ENCODE peak calls at places on chromosomes 11 and 22, in seven cellular contexts. H is HS-27A, S is endothelial cell, G is HTR-8/SVneo, P is renal cortical epithelial cell, I is KBM-7, T is foreskin fibroblast. M is an unnamed sample.

GRCh38 chr11:130499828-130500227 is 51.4 kb downstream of the ADAMTS15 start:
- DNase-seq in S (no peak), H (no peak), P (peak), I (no peak), G (no peak), T (peak), M (no peak)

GRCh38 chr11:29616611-29617010 is 400.2 kb downstream of the KCNA4 start:
- DNase-seq in I (no peak), P (peak), H (peak), G (no peak), T (no peak), S (no peak), M (no peak)

GRCh38 chr11:17979770-17980371 is 33.0 kb downstream of the SERGEF start:
- DNase-seq in H (no peak), I (peak), T (peak), S (peak), G (peak), P (no peak), M (peak)

GRCh38 chr22:41770715-41771452 is 29.6 kb upstream of the CCDC134 start:
- DNase-seq in G (no peak), S (no peak), P (no peak), H (no peak), I (no peak), T (peak), M (no peak)

GRCh38 chr11:4890279-4890678 is 8.6 kb downstream of the OR51T1 start:
- DNase-seq in H (no peak), T (peak), G (no peak), I (no peak), S (no peak), P (no peak), M (no peak)

GRCh38 chr22:49883294-49883640 is 29.6 kb downstream of the ZBED4 start:
- DNase-seq in P (no peak), S (no peak), T (peak), G (no peak), H (no peak), I (no peak), M (no peak)

GRCh38 chr11:44445500-44446340 is 119.7 kb upstream of the CD82 start:
- DNase-seq in T (no peak), S (no peak), I (no peak), P (peak), H (no peak), G (no peak), M (no peak)

GRCh38 chr11:8832571-8833260 is 78.3 kb upstream of the AKIP1 start:
- DNase-seq in H (peak), T (peak), I (peak), S (no peak), G (no peak), P (peak), M (peak)

GRCh38 chr22:37626144-37626543 is 13.3 kb upstream of the SH3BP1 start:
- DNase-seq in I (no peak), H (no peak), T (peak), G (no peak), S (no peak), P (no peak), M (no peak)

GRCh38 chr11:104907521-104908185 is 9.4 kb upstream of the CASP12 start:
- DNase-seq in T (peak), G (no peak), H (no peak), I (no peak), S (no peak), P (no peak), M (no peak)

GRCh38 chr22:46378499-46379300 is 43.2 kb downstream of the TRMU start:
- DNase-seq in T (no peak), H (no peak), I (no peak), P (no peak), G (no peak), S (no peak), M (no peak)

GRCh38 chr22:35212020-35212419 is 45.3 kb upstream of the HMGXB4 start:
- DNase-seq in S (no peak), G (no peak), I (no peak), H (no peak), T (peak), P (peak), M (no peak)

GRCh38 chr22:42257386-42257785 is 13.1 kb downstream of the TCF20 start:
- DNase-seq in G (no peak), T (peak), H (no peak), S (no peak), I (no peak), P (no peak), M (no peak)

GRCh38 chr11:57230316-57230715 is 6.7 kb downstream of the APLNR start:
- DNase-seq in H (no peak), S (no peak), G (no peak), I (no peak), T (no peak), P (no peak), M (no peak)

GRCh38 chr11:68383976-68384501 is 71.6 kb downstream of the LRP5 start:
- DNase-seq in T (peak), P (no peak), G (peak), S (peak), H (peak), I (peak), M (peak)

GRCh38 chr11:93481696-93482095 is 61.5 kb downstream of the SMCO4 start:
- DNase-seq in S (no peak), H (no peak), I (no peak), G (no peak), P (peak), T (no peak), M (no peak)

GRCh38 chr11:121463689-121464335 is 11.0 kb upstream of the SORL1-AS1 start:
- DNase-seq in S (no peak), P (no peak), G (no peak), H (no peak), I (no peak), T (no peak), M (no peak)

GRCh38 chr11:17673951-17674350 is 45.4 kb upstream of the MYOD1 start:
- DNase-seq in G (no peak), I (no peak), S (no peak), H (no peak), T (peak), P (peak), M (no peak)

GRCh38 chr11:72781313-72782080 is 12.3 kb downstream of the STARD10 start:
- DNase-seq in S (peak), T (peak), I (no peak), G (peak), P (no peak), H (no peak), M (peak)

GRCh38 chr11:103668859-103669258 is 367.6 kb upstream of the DDI1 start:
- DNase-seq in P (no peak), I (no peak), S (no peak), T (no peak), H (no peak), G (no peak), M (no peak)

M was measured in ecto neural progenitor cell.